ENCODE peak calls at places on chromosome 13, in seven cellular contexts. X is Calu3; K is GM12865; N is activated CD4-positive, alpha-beta T cell treated with anti-CD3 and anti-CD28 coated beads for 1 hour; S is fibroblast of the aortic adventitia; R is T-cell; Z is progenitor cell of endocrine pancreas. I is an unnamed sample.

GRCh38 chr13:40127476-40127875 is 472.0 kb downstream of the COG6 start:
- DNase-seq in X (no peak), K (peak), R (no peak), Z (no peak), S (no peak), N (no peak), I (peak)

GRCh38 chr13:41791056-41791455 is 169.9 kb downstream of the VWA8 start:
- DNase-seq in S (peak), K (no peak), R (no peak), N (no peak), X (no peak), Z (no peak), I (no peak)

GRCh38 chr13:60583911-60584753 is 187.1 kb downstream of the TDRD3 start:
- DNase-seq in R (no peak), S (peak), K (peak), X (no peak), Z (no peak), N (no peak), I (no peak)

GRCh38 chr13:39023761-39024160 is 14.1 kb downstream of the PROSER1 start:
- DNase-seq in X (peak), N (no peak), S (no peak), K (no peak), Z (no peak), R (no peak), I (no peak)

GRCh38 chr13:101514695-101515275 is 62.3 kb downstream of the ITGBL1 start:
- DNase-seq in Z (no peak), K (peak), X (peak), R (no peak), N (no peak), S (peak), I (peak)

GRCh38 chr13:47049276-47049989 is 152.6 kb upstream of the HTR2A start:
- DNase-seq in S (no peak), R (no peak), Z (no peak), N (no peak), X (no peak), K (no peak), I (no peak)

GRCh38 chr13:77861716-77862115 is 56.9 kb downstream of the EDNRB start:
- DNase-seq in N (no peak), R (no peak), X (no peak), Z (no peak), S (no peak), K (no peak), I (no peak)

GRCh38 chr13:92901739-92902138 is 324.9 kb upstream of the GPC6 start:
- DNase-seq in N (no peak), Z (no peak), K (peak), R (no peak), X (no peak), S (no peak), I (no peak)

GRCh38 chr13:73428706-73429105 is 369.9 kb downstream of the KLF5 start:
- DNase-seq in Z (no peak), S (no peak), R (no peak), X (no peak), N (no peak), K (no peak), I (no peak)